ENCODE peak calls at places on chromosomes 4 and X, in nine cellular contexts. Z is cardiac muscle cell; B is sigmoid colon; D is adipocyte; J is Karpas-422; L is CD4-positive, CD25-positive, alpha-beta regulatory T cell; S is mesendoderm; V is effector memory CD4-positive, alpha-beta T cell; E is foreskin keratinocyte. N is an unnamed sample. For H3K4me1, the result is how much of the 10 kb centered on the place peaks cover.

GRCh38 chr4:71287305-71287704 is 51.5 kb upstream of the SLC4A4 start:
- DNase-seq in Z (no peak), B (no peak), D (peak), J (no peak), L (no peak), S (no peak), V (no peak), E (no peak), N (no peak)

GRCh38 chrX:151954730-151955129 is 19.7 kb downstream of the GABRE start:
- DNase-seq in Z (no peak), B (no peak), D (no peak), J (no peak), L (no peak), S (no peak), V (no peak), E (no peak), N (no peak)

GRCh38 chr4:168480991-168481588 is 798 bp upstream of the DDX60L start:
- DNase-seq in Z (no peak), B (peak), D (peak), J (peak), L (peak), S (no peak), V (peak), E (peak), N (peak)

GRCh38 chrX:107629533-107629909 is 1.2 kb downstream of the PRPS1 start:
- DNase-seq in Z (peak), B (no peak), D (peak), J (peak), L (no peak), S (peak), V (no peak), E (peak), N (no peak)

GRCh38 chr4:3863841-3864734 is 97.9 kb downstream of the ADRA2C start:
- DNase-seq in Z (no peak), B (peak), D (no peak), J (no peak), L (no peak), S (no peak), V (no peak), E (no peak), N (peak)

GRCh38 chr4:174107749-174108354 is 175.6 kb downstream of the FBXO8 start:
- DNase-seq in Z (no peak), B (no peak), D (no peak), J (no peak), L (no peak), S (peak), V (no peak), E (no peak), N (no peak)

GRCh38 chr4:60865238-60865637 is 334.9 kb upstream of the ADGRL3 start:
- DNase-seq in Z (peak), B (no peak), D (peak), J (no peak), L (no peak), S (peak), V (no peak), E (peak), N (no peak)

GRCh38 chr4:163344147-163345050 is 707 bp downstream of the NPY5R start:
- DNase-seq in Z (peak), B (no peak), D (peak), J (no peak), L (no peak), S (peak), V (no peak), E (no peak), N (no peak)

GRCh38 chr4:42655921-42656735 is 777 bp downstream of the ATP8A1 start:
- DNase-seq in Z (peak), B (peak), D (peak), J (peak), L (peak), S (peak), V (peak), E (no peak), N (peak)

GRCh38 chrX:21838937-21839333 is 482 bp upstream of the MBTPS2 start:
- DNase-seq in Z (no peak), B (no peak), D (peak), J (peak), L (peak), S (no peak), V (no peak), E (no peak), N (no peak)

GRCh38 chrX:45769919-45770582 is 569.4 kb upstream of the DIPK2B start:
- DNase-seq in Z (no peak), B (peak), D (peak), J (no peak), L (no peak), S (no peak), V (peak), E (no peak), N (peak)

GRCh38 chrX:7233632-7234406 is 85.9 kb upstream of the PUDP start:
- DNase-seq in Z (no peak), B (no peak), D (peak), J (no peak), L (no peak), S (no peak), V (no peak), E (no peak), N (no peak)

GRCh38 chr4:140996757-140997156 is 136.5 kb downstream of the RNF150 start:
- DNase-seq in Z (no peak), B (no peak), D (peak), J (no peak), L (no peak), S (peak), V (no peak), E (peak), N (no peak)

GRCh38 chrX:48083212-48083611 is 11.8 kb upstream of the ZNF630 start:
- DNase-seq in Z (peak), B (no peak), D (peak), J (peak), L (peak), S (peak), V (no peak), E (peak), N (peak)

GRCh38 chr4:2261110-2261852 is 628 bp downstream of the MXD4 start:
- DNase-seq in Z (peak), B (peak), D (peak), J (peak), L (peak), S (peak), V (peak), E (no peak), N (peak)
- H3K4me1 ChIP-seq in Z (under half), B (half or more), D (under half), J (under half), L (under half), S (under half), V (under half), E (under half), N (under half)

GRCh38 chr4:10158355-10158942 is 41.9 kb upstream of the WDR1 start:
- DNase-seq in Z (no peak), B (no peak), D (peak), J (no peak), L (no peak), S (no peak), V (no peak), E (no peak), N (no peak)
- H3K4me1 ChIP-seq in Z (under half), B (under half), D (under half), J (under half), L (under half), S (under half), V (under half), E (under half), N (under half)

DNA sequence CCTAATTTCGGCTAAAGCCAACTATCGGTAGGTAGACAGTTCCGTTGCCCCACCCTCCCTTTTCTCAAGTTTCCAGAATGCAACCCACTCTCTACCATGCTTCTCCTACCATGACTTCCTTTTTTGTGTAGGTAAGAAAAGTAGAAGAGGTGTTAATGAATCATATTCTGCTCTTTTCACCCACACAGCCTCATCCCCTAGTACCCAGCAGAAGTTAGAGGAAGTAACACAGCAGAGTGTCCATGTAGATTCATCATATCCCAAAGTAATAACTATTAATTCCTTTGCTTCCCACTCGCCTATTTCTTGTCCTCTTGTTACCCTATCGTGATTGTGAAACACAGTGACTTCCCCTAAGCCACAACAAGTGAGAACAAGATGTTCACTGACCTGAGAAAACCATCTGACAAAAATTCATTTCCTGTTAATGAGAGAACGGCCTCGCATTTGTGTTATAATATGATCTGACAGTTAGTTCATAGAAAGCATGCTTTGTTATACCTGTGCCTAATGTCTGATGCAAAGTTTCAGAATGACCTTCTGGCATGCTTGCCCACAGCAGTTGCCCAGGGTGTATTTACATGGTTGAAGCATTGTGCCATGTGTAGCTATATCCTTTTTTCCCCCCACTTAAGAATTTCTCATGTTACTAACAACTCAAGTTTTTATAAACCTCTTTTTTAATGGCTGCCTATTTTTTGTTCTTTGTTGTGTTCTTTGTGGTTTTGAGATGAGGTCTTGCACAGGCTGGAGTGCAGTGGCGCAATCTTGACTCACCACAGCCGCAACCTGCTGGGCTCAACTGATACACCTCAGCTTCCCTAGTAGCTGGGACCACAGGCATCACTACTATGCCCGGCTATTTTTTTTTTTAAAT is 185.6 kb downstream of the RAP1GDS1 start:
- DNase-seq in Z (no peak), B (no peak), D (peak), J (no peak), L (peak), S (no peak), V (peak), E (peak), N (peak)
- H3K4me1 ChIP-seq in Z (under half), B (under half), D (under half), J (under half), L (under half), S (under half), V (under half), E (under half), N (under half)

GRCh38 chrX:19678941-19679340 is 163.6 kb upstream of the MAP3K15 start:
- DNase-seq in Z (no peak), B (no peak), D (no peak), J (no peak), L (peak), S (no peak), V (peak), E (no peak), N (peak)

GRCh38 chrX:19674041-19674769 is 158.9 kb upstream of the MAP3K15 start:
- DNase-seq in Z (no peak), B (no peak), D (no peak), J (no peak), L (no peak), S (no peak), V (no peak), E (no peak), N (no peak)

GRCh38 chrX:19680580-19680979 is 165.3 kb upstream of the MAP3K15 start:
- DNase-seq in Z (no peak), B (no peak), D (no peak), J (no peak), L (no peak), S (no peak), V (no peak), E (no peak), N (no peak)

GRCh38 chrX:19679787-19680186 is 164.5 kb upstream of the MAP3K15 start:
- DNase-seq in Z (no peak), B (no peak), D (no peak), J (no peak), L (no peak), S (no peak), V (no peak), E (no peak), N (no peak)

DNA sequence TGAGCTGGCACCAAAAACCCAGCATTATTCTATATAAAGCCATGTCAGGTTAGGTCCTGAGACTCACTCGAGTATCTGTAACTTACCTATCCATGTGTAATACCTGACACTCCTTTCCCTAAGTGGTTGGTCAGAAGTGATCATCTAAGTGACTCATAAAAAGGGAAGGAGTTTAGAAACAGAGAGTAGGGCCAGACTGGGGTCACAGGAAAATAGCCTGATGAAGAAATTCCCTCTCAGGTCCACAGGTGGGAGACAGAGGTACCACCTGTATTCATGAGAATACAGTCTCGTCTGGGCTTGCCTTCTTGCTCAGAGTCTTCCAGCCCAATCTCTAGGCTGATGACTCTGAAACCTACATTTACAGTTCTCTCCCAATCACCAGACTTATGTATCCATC is 161.8 kb upstream of the MAP3K15 start:
- DNase-seq in Z (no peak), B (no peak), D (no peak), J (no peak), L (no peak), S (no peak), V (no peak), E (peak), N (no peak)
- H3K4me1 ChIP-seq in Z (under half), B (under half), D (under half), J (under half), L (under half), S (under half), V (under half), E (under half), N (under half)

GRCh38 chr4:186643501-186644315 is 79.9 kb downstream of the FAT1 start:
- DNase-seq in Z (no peak), B (no peak), D (peak), J (no peak), L (no peak), S (no peak), V (no peak), E (peak), N (no peak)
- H3K4me1 ChIP-seq in Z (under half), B (under half), D (under half), J (under half), L (under half), S (under half), V (under half), E (under half), N (under half)

DNA sequence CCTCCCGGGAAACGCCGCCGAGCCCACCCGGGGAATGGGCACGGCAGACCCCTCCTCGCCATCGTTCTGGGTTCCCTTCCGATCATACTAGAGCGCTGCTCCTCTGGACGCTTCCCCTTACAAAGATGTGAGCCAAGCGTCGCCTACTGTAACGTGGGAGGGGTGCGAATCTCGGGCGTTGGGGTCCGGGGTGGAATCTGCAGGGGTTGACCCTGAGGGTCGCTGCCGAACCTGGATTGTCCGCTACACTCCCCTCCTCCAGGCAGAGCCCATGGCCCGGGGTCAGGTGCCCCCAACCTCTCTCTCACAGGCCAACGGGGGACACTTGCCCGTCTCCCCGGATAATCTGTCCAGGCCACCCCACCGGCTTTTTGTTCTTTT is 13.8 kb downstream of the BCOR start:
- DNase-seq in Z (no peak), B (no peak), D (no peak), J (no peak), L (no peak), S (no peak), V (no peak), E (no peak), N (no peak)
- H3K4me1 ChIP-seq in Z (half or more), B (half or more), D (under half), J (half or more), L (under half), S (under half), V (under half), E (under half), N (under half)